ENCODE peak calls at places on chromosomes 12 and 14, in ten cellular contexts. Z, G, B, U, P, A, X, E, W and O are unnamed samples. For H3K4me1, the result is how much of the 10 kb centered on the place peaks cover.

GRCh38 chr12:11895421-11896064 is 175.2 kb upstream of the BCL2L14 start:
- DNase-seq in B (no peak), E (no peak), P (no peak), W (no peak), U (no peak), A (no peak), G (no peak), Z (no peak), X (no peak), O (no peak)

GRCh38 chr12:76891609-76892008 is 12.8 kb upstream of the CSRP2 start:
- DNase-seq in E (no peak), W (no peak), B (no peak), U (no peak), P (no peak), A (no peak), G (no peak), X (no peak), Z (no peak), O (no peak)

GRCh38 chr14:93951798-93952540 is 24.4 kb downstream of the ASB2 start:
- DNase-seq in B (peak), X (no peak), P (no peak), Z (no peak), W (no peak), E (no peak), A (no peak), G (no peak), U (no peak), O (no peak)

GRCh38 chr14:39370415-39370814 is 61.8 kb downstream of the FBXO33 start:
- DNase-seq in E (no peak), P (no peak), X (no peak), B (no peak), A (no peak), U (no peak), Z (no peak), G (no peak), W (no peak), O (no peak)

GRCh38 chr14:21987937-21988336 is 314.3 kb upstream of the OR4E1 start:
- DNase-seq in U (no peak), E (peak), Z (peak), W (no peak), G (peak), P (peak), B (peak), A (no peak), X (no peak), O (no peak)

GRCh38 chr12:31880340-31880739 is 78.9 kb upstream of the RESF1 start:
- DNase-seq in U (no peak), E (no peak), G (no peak), P (no peak), A (no peak), X (no peak), Z (no peak), W (no peak), B (no peak), O (no peak)

GRCh38 chr14:61479746-61480502 is 158.5 kb downstream of the PRKCH start:
- DNase-seq in U (no peak), W (no peak), X (no peak), E (no peak), Z (peak), A (no peak), P (no peak), G (no peak), B (peak), O (no peak)

GRCh38 chr12:52058631-52059324 is 7.5 kb downstream of the NR4A1 start:
- DNase-seq in G (no peak), U (no peak), A (no peak), Z (no peak), X (no peak), W (peak), E (peak), P (no peak), B (no peak), O (no peak)

GRCh38 chr12:1830981-1831930 is 10.9 kb downstream of the LRTM2 start:
- DNase-seq in Z (peak), A (no peak), X (peak), P (peak), E (peak), G (peak), U (no peak), B (peak), W (peak), O (peak)

GRCh38 chr12:15590180-15590826 is 198.9 kb downstream of the EPS8 start:
- DNase-seq in E (peak), A (peak), G (peak), B (peak), P (peak), Z (peak), W (peak), X (peak), U (no peak), O (no peak)
- H3K27ac ChIP-seq in E (peak), A (no peak), G (no peak), B (peak), P (no peak), Z (peak), W (no peak), X (no peak), U (peak), O (no peak)

GRCh38 chr12:120834489-120835303 is 69.5 kb downstream of the SPPL3 start:
- DNase-seq in W (no peak), G (no peak), U (no peak), P (no peak), A (no peak), E (no peak), B (no peak), X (no peak), Z (no peak), O (no peak)

GRCh38 chr12:120836119-120836684 is 68.0 kb downstream of the SPPL3 start:
- DNase-seq in X (peak), E (no peak), W (no peak), A (no peak), U (no peak), G (no peak), B (no peak), P (no peak), Z (no peak), O (no peak)

GRCh38 chr12:120833849-120834248 is 70.3 kb downstream of the SPPL3 start:
- DNase-seq in X (no peak), U (no peak), B (peak), E (no peak), A (no peak), P (no peak), W (no peak), Z (no peak), G (no peak), O (no peak)

GRCh38 chr12:120835657-120836056 is 68.5 kb downstream of the SPPL3 start:
- DNase-seq in A (no peak), Z (no peak), G (no peak), X (no peak), E (no peak), P (no peak), B (no peak), W (no peak), U (no peak), O (no peak)

DNA sequence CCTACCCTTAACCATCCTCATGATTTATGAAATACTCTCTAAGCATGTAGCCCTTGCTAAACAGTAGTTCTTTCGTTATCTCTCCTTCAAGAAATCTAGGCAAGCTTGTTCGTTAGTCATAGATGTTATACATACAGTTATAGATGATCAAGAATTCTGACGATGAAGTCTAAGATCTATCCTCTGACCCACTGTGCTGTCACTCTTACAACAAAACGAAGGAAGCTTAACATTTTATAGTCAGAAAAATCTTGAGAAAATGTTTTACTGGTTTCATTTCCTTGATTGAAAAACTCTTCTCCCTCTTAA is 68.9 kb downstream of the SPPL3 start:
- DNase-seq in P (no peak), B (no peak), Z (no peak), U (no peak), G (no peak), W (no peak), A (no peak), X (no peak), E (no peak), O (no peak)
- H3K4me1 ChIP-seq in P (under half), B (under half), Z (under half), U (half or more), G (under half), W (under half), A (half or more), X (under half), E (under half), O (under half)

DNA sequence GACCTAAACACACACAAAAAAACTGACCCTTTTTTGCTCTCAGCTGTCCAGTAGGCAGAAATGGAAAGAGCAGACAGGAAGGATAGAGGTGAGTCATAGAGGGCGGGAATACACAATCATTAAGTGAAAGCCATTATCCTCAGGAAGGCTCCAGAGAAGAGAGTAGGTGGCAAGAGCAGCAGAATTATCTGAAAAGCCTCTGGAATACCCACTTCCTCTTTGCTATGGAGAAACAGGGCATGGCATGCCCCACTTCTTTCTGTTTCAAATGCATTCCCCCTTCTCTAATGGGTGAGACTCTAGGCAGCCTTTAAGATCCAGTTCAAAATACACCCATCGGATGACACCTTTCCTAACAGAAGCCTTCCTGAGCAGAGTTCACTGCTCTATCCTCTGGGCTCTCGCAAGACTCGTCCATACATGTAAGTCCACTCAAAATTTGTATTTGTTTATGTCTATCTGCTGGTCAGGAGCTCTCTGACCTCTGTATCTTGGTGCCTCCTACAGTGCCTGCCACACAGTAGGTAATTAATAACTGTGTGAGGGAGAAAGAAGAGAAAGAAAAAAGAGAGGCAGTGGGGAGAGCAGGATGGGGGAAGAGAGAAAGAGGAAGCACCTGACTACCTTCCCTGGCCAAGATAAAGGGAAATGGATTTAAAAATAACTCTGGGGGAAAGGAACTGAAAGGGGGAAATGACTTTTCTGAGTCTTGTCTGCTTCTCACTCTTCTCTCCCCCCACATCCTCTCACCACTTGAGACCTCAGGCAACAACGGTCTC is 8.5 kb downstream of the KLHL33 start:
- DNase-seq in E (peak), G (no peak), W (no peak), Z (peak), U (no peak), X (no peak), B (peak), P (no peak), A (no peak), O (no peak)
- H3K27ac ChIP-seq in E (no peak), G (no peak), W (no peak), Z (no peak), U (no peak), X (peak), B (no peak), P (no peak), A (peak), O (no peak)

GRCh38 chr12:120359159-120359527 is 9.8 kb downstream of the MSI1 start:
- DNase-seq in P (no peak), A (no peak), G (no peak), U (no peak), B (no peak), E (no peak), W (no peak), Z (no peak), X (no peak), O (no peak)
- H3K4me1 ChIP-seq in P (half or more), A (under half), G (under half), U (under half), B (under half), E (under half), W (under half), Z (under half), X (under half), O (under half)

GRCh38 chr12:64968989-64969819 is 144.8 kb downstream of the TBC1D30 start:
- DNase-seq in U (no peak), G (peak), A (no peak), E (peak), X (no peak), Z (no peak), P (peak), B (peak), W (no peak), O (no peak)

DNA sequence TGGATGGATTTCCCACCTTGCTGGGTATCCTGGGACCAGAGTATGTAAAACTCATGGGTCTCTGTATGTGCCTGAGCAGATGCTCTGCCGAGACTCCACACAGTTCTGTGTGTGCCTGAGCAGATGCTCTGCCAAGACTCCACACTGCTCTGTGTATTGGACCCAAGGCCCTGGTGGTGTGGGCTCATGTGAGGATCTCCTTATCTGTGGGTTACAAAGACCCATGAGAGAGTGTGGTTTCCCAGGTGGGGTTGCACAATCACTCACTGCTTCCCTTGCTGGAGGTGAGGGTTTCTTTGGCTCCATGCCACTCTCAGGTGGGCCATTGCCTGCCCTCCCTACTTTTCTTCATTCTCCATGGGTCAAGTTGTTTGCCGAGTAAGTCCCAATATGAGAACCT is 141.5 kb downstream of the TBC1D30 start:
- DNase-seq in A (no peak), U (no peak), P (no peak), B (no peak), X (no peak), E (no peak), W (no peak), G (no peak), Z (no peak), O (no peak)
- H3K27ac ChIP-seq in A (no peak), U (no peak), P (no peak), B (no peak), X (no peak), E (no peak), W (no peak), G (no peak), Z (no peak), O (no peak)

GRCh38 chr12:3168775-3169221 is 91.6 kb downstream of the TSPAN9 start:
- DNase-seq in U (no peak), E (peak), P (no peak), B (peak), W (no peak), X (no peak), G (no peak), A (no peak), Z (peak), O (no peak)

GRCh38 chr12:3170423-3171194 is 93.4 kb downstream of the TSPAN9 start:
- DNase-seq in W (no peak), P (no peak), E (peak), G (no peak), X (no peak), A (no peak), U (no peak), Z (peak), B (peak), O (no peak)

GRCh38 chr12:3167636-3168035 is 90.5 kb downstream of the TSPAN9 start:
- DNase-seq in B (no peak), W (no peak), Z (no peak), X (no peak), E (no peak), U (no peak), A (no peak), G (no peak), P (no peak), O (no peak)

GRCh38 chr12:3165311-3165931 is 88.2 kb downstream of the TSPAN9 start:
- DNase-seq in W (no peak), Z (no peak), A (no peak), P (no peak), E (no peak), X (no peak), G (no peak), U (no peak), B (no peak), O (peak)

GRCh38 chr12:3168223-3168770 is 91.1 kb downstream of the TSPAN9 start:
- DNase-seq in U (no peak), X (no peak), B (no peak), P (no peak), Z (peak), E (no peak), W (no peak), A (no peak), G (no peak), O (peak)
- H3K4me1 ChIP-seq in U (under half), X (under half), B (under half), P (under half), Z (under half), E (under half), W (under half), A (under half), G (under half), O (under half)

GRCh38 chr12:106576848-106577247 is 6.0 kb upstream of the RFX4 start:
- DNase-seq in X (no peak), P (no peak), U (no peak), Z (no peak), B (no peak), E (no peak), W (no peak), G (no peak), A (no peak), O (no peak)
- H3K27ac ChIP-seq in X (no peak), P (no peak), U (no peak), Z (no peak), B (no peak), E (no peak), W (no peak), G (no peak), A (no peak), O (no peak)

GRCh38 chr12:54970741-54971140 is 13.8 kb downstream of the TESPA1 start:
- DNase-seq in A (no peak), G (no peak), B (peak), Z (no peak), X (no peak), W (no peak), U (no peak), E (no peak), P (no peak), O (no peak)

GRCh38 chr12:54968181-54968730 is 16.3 kb downstream of the TESPA1 start:
- DNase-seq in Z (no peak), A (no peak), B (no peak), X (no peak), E (no peak), G (no peak), U (no peak), W (no peak), P (no peak), O (no peak)

GRCh38 chr12:54967461-54967860 is 17.1 kb downstream of the TESPA1 start:
- DNase-seq in G (no peak), Z (peak), U (no peak), A (no peak), P (no peak), B (no peak), E (no peak), X (no peak), W (no peak), O (no peak)
- H3K4me1 ChIP-seq in G (under half), Z (under half), U (under half), A (half or more), P (under half), B (under half), E (under half), X (under half), W (under half), O (under half)

DNA sequence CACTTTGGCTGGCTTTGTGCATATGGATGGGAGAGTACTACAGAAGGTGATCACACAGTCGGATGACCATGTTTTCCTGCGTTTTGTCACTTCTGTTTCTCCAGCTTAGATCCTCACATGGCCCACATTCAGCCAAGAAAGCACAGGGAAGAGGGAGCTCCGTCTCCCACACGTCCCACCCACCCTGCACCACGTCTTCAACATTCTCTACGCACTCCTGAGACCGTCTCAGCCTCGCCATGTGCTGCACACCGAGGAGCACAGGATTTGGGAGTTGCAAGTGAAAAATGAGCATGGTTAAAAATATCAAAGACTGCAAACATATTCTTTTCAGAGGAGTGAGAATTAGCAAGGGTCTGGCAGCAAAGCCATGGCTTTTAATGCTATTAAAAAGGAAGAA is 122.2 kb downstream of the APAF1 start:
- DNase-seq in G (no peak), U (no peak), B (no peak), X (no peak), Z (no peak), A (no peak), E (no peak), W (no peak), P (no peak), O (no peak)
- H3K27ac ChIP-seq in G (no peak), U (no peak), B (no peak), X (no peak), Z (no peak), A (no peak), E (no peak), W (no peak), P (no peak), O (no peak)